ENCODE peak calls at places on chromosome 18, in nine cellular contexts. L is left cardiac atrium; C is activated T-cell treated with anti-CD3 and anti-CD28 coated beads for 1 hour; U is ELR; V is fibroblast of gingiva; F is left ventricle myocardium superior; Y is fibroblast of the conjunctiva; T is activated CD4-positive, alpha-beta T cell treated with anti-CD3 and anti-CD28 coated beads, Interleukin-2, amount 50 U/mL, for 24 hours; M is T-helper 9 cell. J is an unnamed sample.

GRCh38 chr18:61502472-61502871 is 169.2 kb downstream of the CDH20 start:
- DNase-seq in L (no peak), C (no peak), U (peak), V (peak), F (no peak), Y (peak), T (no peak), M (no peak), J (peak)

GRCh38 chr18:45498270-45498625 is 117.0 kb upstream of the SLC14A2 start:
- DNase-seq in L (no peak), C (no peak), U (no peak), V (no peak), F (no peak), Y (no peak), T (no peak), M (no peak), J (no peak)

GRCh38 chr18:32742620-32743019 is 30.2 kb downstream of the KLHL14 start:
- DNase-seq in L (no peak), C (no peak), U (no peak), V (no peak), F (no peak), Y (no peak), T (no peak), M (no peak), J (no peak)

GRCh38 chr18:32081881-32082280 is 9.8 kb upstream of the RNF138 start:
- DNase-seq in L (no peak), C (no peak), U (no peak), V (no peak), F (no peak), Y (no peak), T (no peak), M (no peak), J (no peak)

GRCh38 chr18:62904396-62905285 is 189.3 kb downstream of the PHLPP1 start:
- DNase-seq in L (no peak), C (no peak), U (no peak), V (no peak), F (no peak), Y (no peak), T (no peak), M (no peak), J (no peak)

GRCh38 chr18:60215432-60215831 is 157.1 kb downstream of the MC4R start:
- DNase-seq in L (no peak), C (no peak), U (no peak), V (no peak), F (no peak), Y (no peak), T (no peak), M (no peak), J (no peak)

GRCh38 chr18:48161911-48162698 is 231.6 kb upstream of the SMAD2 start:
- DNase-seq in L (no peak), C (no peak), U (no peak), V (no peak), F (no peak), Y (no peak), T (no peak), M (no peak), J (no peak)

GRCh38 chr18:43420950-43421349 is 143.7 kb upstream of the SYT4 start:
- DNase-seq in L (no peak), C (no peak), U (no peak), V (no peak), F (no peak), Y (no peak), T (no peak), M (no peak), J (no peak)

GRCh38 chr18:48486762-48487161 is 52.1 kb upstream of the CTIF start:
- DNase-seq in L (no peak), C (no peak), U (no peak), V (peak), F (no peak), Y (no peak), T (no peak), M (no peak), J (no peak)

GRCh38 chr18:38961880-38962279 is 1396.3 kb upstream of the CELF4 start:
- DNase-seq in L (no peak), C (no peak), U (no peak), V (no peak), F (no peak), Y (no peak), T (no peak), M (no peak), J (no peak)

GRCh38 chr18:78904179-78904531 is 75.5 kb upstream of the SALL3 start:
- DNase-seq in L (no peak), C (no peak), U (no peak), V (no peak), F (no peak), Y (no peak), T (no peak), M (no peak), J (no peak)

GRCh38 chr18:58868440-58868839 is 3.8 kb downstream of the ZNF532 start:
- DNase-seq in L (no peak), C (no peak), U (no peak), V (no peak), F (no peak), Y (no peak), T (no peak), M (no peak), J (no peak)

GRCh38 chr18:22346968-22347611 is 70.6 kb downstream of the CTAGE1 start:
- DNase-seq in L (peak), C (no peak), U (peak), V (peak), F (peak), Y (no peak), T (no peak), M (no peak), J (no peak)

GRCh38 chr18:46387426-46388131 is 269.4 kb downstream of the LOXHD1 start:
- DNase-seq in L (no peak), C (no peak), U (no peak), V (no peak), F (peak), Y (no peak), T (no peak), M (no peak), J (no peak)

GRCh38 chr18:66553824-66554223 is 50.1 kb downstream of the CDH19 start:
- DNase-seq in L (no peak), C (no peak), U (no peak), V (no peak), F (no peak), Y (no peak), T (no peak), M (no peak), J (no peak)

GRCh38 chr18:48104703-48105102 is 174.2 kb upstream of the SMAD2 start:
- DNase-seq in L (no peak), C (no peak), U (no peak), V (no peak), F (no peak), Y (no peak), T (no peak), M (no peak), J (no peak)

GRCh38 chr18:61850756-61851155 is 42.1 kb downstream of the RNF152 start:
- DNase-seq in L (no peak), C (no peak), U (no peak), V (no peak), F (no peak), Y (no peak), T (no peak), M (no peak), J (no peak)

GRCh38 chr18:72427721-72428120 is 116.4 kb downstream of the CBLN2 start:
- DNase-seq in L (no peak), C (no peak), U (no peak), V (peak), F (no peak), Y (no peak), T (no peak), M (no peak), J (no peak)

GRCh38 chr18:67301592-67301991 is 214.9 kb downstream of the DSEL start:
- DNase-seq in L (no peak), C (no peak), U (peak), V (no peak), F (no peak), Y (no peak), T (no peak), M (no peak), J (no peak)

GRCh38 chr18:32771871-32772499 is 838 bp downstream of the KLHL14 start:
- DNase-seq in L (no peak), C (no peak), U (no peak), V (no peak), F (no peak), Y (no peak), T (no peak), M (no peak), J (peak)

GRCh38 chr18:5630766-5631413 is 87.1 kb upstream of the EPB41L3 start:
- DNase-seq in L (no peak), C (no peak), U (no peak), V (peak), F (no peak), Y (peak), T (no peak), M (no peak), J (no peak)

GRCh38 chr18:45084207-45084606 is 403.5 kb downstream of the SETBP1 start:
- DNase-seq in L (no peak), C (no peak), U (no peak), V (no peak), F (no peak), Y (no peak), T (no peak), M (no peak), J (no peak)

GRCh38 chr18:33578371-33579146 is 540 bp downstream of the ASXL3 start:
- DNase-seq in L (peak), C (no peak), U (no peak), V (peak), F (peak), Y (no peak), T (no peak), M (no peak), J (peak)

GRCh38 chr18:63892544-63892943 is 5.0 kb downstream of the SERPINB2 start:
- DNase-seq in L (no peak), C (no peak), U (no peak), V (no peak), F (no peak), Y (no peak), T (no peak), M (no peak), J (no peak)

GRCh38 chr18:34801769-34802168 is 91.7 kb downstream of the DTNA start:
- DNase-seq in L (no peak), C (no peak), U (peak), V (peak), F (no peak), Y (peak), T (peak), M (no peak), J (no peak)

GRCh38 chr18:65994294-65994693 is 243.5 kb downstream of the CDH7 start:
- DNase-seq in L (no peak), C (no peak), U (no peak), V (no peak), F (no peak), Y (no peak), T (no peak), M (no peak), J (no peak)

GRCh38 chr18:46060359-46060841 is 11.7 kb downstream of the PSTPIP2 start:
- DNase-seq in L (no peak), C (no peak), U (no peak), V (no peak), F (no peak), Y (no peak), T (no peak), M (no peak), J (no peak)

GRCh38 chr18:56823986-56824385 is 172.8 kb downstream of the WDR7 start:
- DNase-seq in L (no peak), C (no peak), U (peak), V (no peak), F (no peak), Y (peak), T (no peak), M (no peak), J (no peak)

GRCh38 chr18:48872234-48873145 is 78.3 kb downstream of the SMAD7 start:
- DNase-seq in L (no peak), C (no peak), U (peak), V (no peak), F (no peak), Y (no peak), T (no peak), M (no peak), J (no peak)

J was measured in germinal center.